ENCODE peak calls at places on chromosomes 3 and 15, in six cellular contexts. One of them, this sample, is unnamed.

GRCh38 chr3:11671648-11672100 is 28.0 kb upstream of the VGLL4 start:
- DNase-seq in neural progenitor cell: no peak
- DNase-seq in GM23338: no peak
- DNase-seq in PC-9: peak; percentile 34
- DNase-seq in MM.1S: no peak
- DNase-seq in PC-3: peak; percentile 76
- DNase-seq in this sample: peak; percentile 74

GRCh38 chr3:10189557-10190374 is 25.0 kb downstream of the IRAK2 start:
- DNase-seq in neural progenitor cell: no peak
- DNase-seq in GM23338: no peak
- DNase-seq in PC-9: peak; percentile 65
- DNase-seq in MM.1S: peak; percentile 82
- DNase-seq in PC-3: peak; percentile 56
- DNase-seq in this sample: peak; percentile 81

GRCh38 chr15:61978225-61978624 is 82.0 kb downstream of the VPS13C start:
- DNase-seq in neural progenitor cell: no peak
- DNase-seq in GM23338: no peak
- DNase-seq in PC-9: no peak
- DNase-seq in MM.1S: no peak
- DNase-seq in PC-3: no peak
- DNase-seq in this sample: no peak

GRCh38 chr15:80480909-80481308 is 76.7 kb downstream of the ARNT2 start:
- DNase-seq in neural progenitor cell: no peak
- DNase-seq in GM23338: peak; percentile 60
- DNase-seq in PC-9: no peak
- DNase-seq in MM.1S: no peak
- DNase-seq in PC-3: peak; percentile 32
- DNase-seq in this sample: peak; percentile 95

GRCh38 chr3:194101592-194102432 is 34.1 kb upstream of the HES1 start:
- DNase-seq in neural progenitor cell: no peak
- DNase-seq in GM23338: no peak
- DNase-seq in PC-9: no peak
- DNase-seq in MM.1S: peak; percentile 42
- DNase-seq in PC-3: no peak
- DNase-seq in this sample: no peak

GRCh38 chr3:17686613-17687012 is 55.8 kb downstream of the TBC1D5 start:
- DNase-seq in neural progenitor cell: peak; percentile 33
- DNase-seq in GM23338: peak; percentile 62
- DNase-seq in PC-9: no peak
- DNase-seq in MM.1S: peak; percentile 27
- DNase-seq in PC-3: peak; percentile 46
- DNase-seq in this sample: peak; percentile 37

GRCh38 chr3:44647771-44648170 is 761 bp upstream of the ZNF35 start:
- DNase-seq in neural progenitor cell: no peak
- DNase-seq in GM23338: no peak
- DNase-seq in PC-9: no peak
- DNase-seq in MM.1S: no peak
- DNase-seq in PC-3: no peak
- DNase-seq in this sample: no peak

GRCh38 chr15:96395687-96396086 is 65.2 kb downstream of the NR2F2 start:
- DNase-seq in neural progenitor cell: no peak
- DNase-seq in GM23338: no peak
- DNase-seq in PC-9: no peak
- DNase-seq in MM.1S: no peak
- DNase-seq in PC-3: no peak
- DNase-seq in this sample: no peak

GRCh38 chr3:178318957-178319528 is 217.2 kb upstream of the KCNMB2 start:
- DNase-seq in neural progenitor cell: no peak
- DNase-seq in GM23338: no peak
- DNase-seq in PC-9: no peak
- DNase-seq in MM.1S: no peak
- DNase-seq in PC-3: no peak
- DNase-seq in this sample: no peak

GRCh38 chr15:41772720-41773331 is 1.5 kb upstream of the MAPKBP1 start:
- DNase-seq in neural progenitor cell: peak; percentile 77
- DNase-seq in GM23338: peak; percentile 86
- DNase-seq in PC-9: peak; percentile 53
- DNase-seq in MM.1S: peak; percentile 87
- DNase-seq in PC-3: peak; percentile 84
- DNase-seq in this sample: peak; percentile 88

GRCh38 chr3:141402476-141403171 is 34.3 kb downstream of the ZBTB38 start:
- DNase-seq in neural progenitor cell: peak; percentile 82
- DNase-seq in GM23338: peak; percentile 84
- DNase-seq in PC-9: peak; percentile 35
- DNase-seq in MM.1S: peak; percentile 80
- DNase-seq in PC-3: peak; percentile 29
- DNase-seq in this sample: peak; percentile 81

GRCh38 chr15:66854012-66854965 is 152.3 kb downstream of the SMAD6 start:
- DNase-seq in neural progenitor cell: no peak
- DNase-seq in GM23338: peak; percentile 44
- DNase-seq in PC-9: no peak
- DNase-seq in MM.1S: no peak
- DNase-seq in PC-3: no peak
- DNase-seq in this sample: no peak

GRCh38 chr3:94627689-94628088 is 564.8 kb downstream of the NSUN3 start:
- DNase-seq in neural progenitor cell: no peak
- DNase-seq in GM23338: no peak
- DNase-seq in PC-9: no peak
- DNase-seq in MM.1S: no peak
- DNase-seq in PC-3: no peak
- DNase-seq in this sample: no peak

GRCh38 chr3:149600619-149601018 is 57.2 kb downstream of the WWTR1 start:
- DNase-seq in neural progenitor cell: no peak
- DNase-seq in GM23338: no peak
- DNase-seq in PC-9: no peak
- DNase-seq in MM.1S: no peak
- DNase-seq in PC-3: no peak
- DNase-seq in this sample: no peak

GRCh38 chr3:98360681-98361080 is 7.0 kb downstream of the OR5K4 start:
- DNase-seq in neural progenitor cell: no peak
- DNase-seq in GM23338: no peak
- DNase-seq in PC-9: no peak
- DNase-seq in MM.1S: no peak
- DNase-seq in PC-3: no peak
- DNase-seq in this sample: no peak

GRCh38 chr3:54349231-54349647 is 226.9 kb downstream of the CACNA2D3 start:
- DNase-seq in neural progenitor cell: peak; percentile 54
- DNase-seq in GM23338: peak; percentile 64
- DNase-seq in PC-9: no peak
- DNase-seq in MM.1S: no peak
- DNase-seq in PC-3: no peak
- DNase-seq in this sample: no peak

GRCh38 chr3:41200669-41201021 is 1.3 kb downstream of the CTNNB1 start:
- DNase-seq in neural progenitor cell: peak; percentile 53
- DNase-seq in GM23338: no peak
- DNase-seq in PC-9: peak; percentile 6
- DNase-seq in MM.1S: no peak
- DNase-seq in PC-3: peak; percentile 39
- DNase-seq in this sample: peak; percentile 56

GRCh38 chr3:122003112-122003511 is 18.9 kb downstream of the ILDR1 start:
- DNase-seq in neural progenitor cell: no peak
- DNase-seq in GM23338: no peak
- DNase-seq in PC-9: no peak
- DNase-seq in MM.1S: no peak
- DNase-seq in PC-3: no peak
- DNase-seq in this sample: no peak

GRCh38 chr3:194637066-194637465 is 3.8 kb upstream of the TMEM44 start:
- DNase-seq in neural progenitor cell: no peak
- DNase-seq in GM23338: no peak
- DNase-seq in PC-9: peak; percentile 34
- DNase-seq in MM.1S: no peak
- DNase-seq in PC-3: peak; percentile 24
- DNase-seq in this sample: peak; percentile 40

GRCh38 chr3:82354181-82354696 is 592.8 kb upstream of the GBE1 start:
- DNase-seq in neural progenitor cell: no peak
- DNase-seq in GM23338: no peak
- DNase-seq in PC-9: no peak
- DNase-seq in MM.1S: no peak
- DNase-seq in PC-3: no peak
- DNase-seq in this sample: no peak

GRCh38 chr15:51062736-51063135 is 32.0 kb downstream of the TNFAIP8L3 start:
- DNase-seq in neural progenitor cell: no peak
- DNase-seq in GM23338: no peak
- DNase-seq in PC-9: no peak
- DNase-seq in MM.1S: no peak
- DNase-seq in PC-3: no peak
- DNase-seq in this sample: no peak

GRCh38 chr15:51054535-51054934 is 40.2 kb downstream of the TNFAIP8L3 start:
- DNase-seq in neural progenitor cell: no peak
- DNase-seq in GM23338: no peak
- DNase-seq in PC-9: no peak
- DNase-seq in MM.1S: no peak
- DNase-seq in PC-3: no peak
- DNase-seq in this sample: no peak

GRCh38 chr15:51065781-51066180 is 28.9 kb downstream of the TNFAIP8L3 start:
- DNase-seq in neural progenitor cell: no peak
- DNase-seq in GM23338: no peak
- DNase-seq in PC-9: no peak
- DNase-seq in MM.1S: no peak
- DNase-seq in PC-3: no peak
- DNase-seq in this sample: no peak

GRCh38 chr15:51060058-51060598 is 34.6 kb downstream of the TNFAIP8L3 start:
- DNase-seq in neural progenitor cell: no peak
- DNase-seq in GM23338: no peak
- DNase-seq in PC-9: no peak
- DNase-seq in MM.1S: no peak
- DNase-seq in PC-3: peak; percentile 13
- DNase-seq in this sample: peak; percentile 27
- TF ChIP-seq EZH2 in neural progenitor cell: no peak
- TF ChIP-seq EZH2 in GM23338: no peak
- TF ChIP-seq EZH2 in PC-9: no peak
- TF ChIP-seq EZH2 in MM.1S: no peak
- TF ChIP-seq EZH2 in PC-3: no peak
- TF ChIP-seq EZH2 in this sample: no peak

GRCh38 chr3:187972454-187972853 is 181.5 kb upstream of the LPP start:
- DNase-seq in neural progenitor cell: no peak
- DNase-seq in GM23338: no peak
- DNase-seq in PC-9: no peak
- DNase-seq in MM.1S: no peak
- DNase-seq in PC-3: no peak
- DNase-seq in this sample: no peak
- H3F3A ChIP-seq in neural progenitor cell: no peaks in the 10 kb centered on the region
- H3F3A ChIP-seq in GM23338: no peaks in the 10 kb centered on the region
- H3F3A ChIP-seq in PC-9: peaks cover 34% of the 10 kb centered on the region
- H3F3A ChIP-seq in MM.1S: no peaks in the 10 kb centered on the region
- H3F3A ChIP-seq in PC-3: no peaks in the 10 kb centered on the region
- H3F3A ChIP-seq in this sample: peaks cover 29% of the 10 kb centered on the region

GRCh38 chr3:183254816-183255730 is 2.0 kb downstream of the B3GNT5 start:
- DNase-seq in neural progenitor cell: peak; percentile 29
- DNase-seq in GM23338: no peak
- DNase-seq in PC-9: peak; percentile 44
- DNase-seq in MM.1S: no peak
- DNase-seq in PC-3: peak; percentile 74
- DNase-seq in this sample: no peak
- TF ChIP-seq EZH2 in neural progenitor cell: peak; percentile 30
- TF ChIP-seq EZH2 in GM23338: no peak
- TF ChIP-seq EZH2 in PC-9: no peak
- TF ChIP-seq EZH2 in MM.1S: no peak
- TF ChIP-seq EZH2 in PC-3: no peak
- TF ChIP-seq EZH2 in this sample: no peak

GRCh38 chr15:65712415-65712814 is 79.7 kb downstream of the DENND4A start:
- DNase-seq in neural progenitor cell: no peak
- DNase-seq in GM23338: no peak
- DNase-seq in PC-9: no peak
- DNase-seq in MM.1S: no peak
- DNase-seq in PC-3: no peak
- DNase-seq in this sample: no peak
- H3F3A ChIP-seq in neural progenitor cell: no peaks in the 10 kb centered on the region
- H3F3A ChIP-seq in GM23338: no peaks in the 10 kb centered on the region
- H3F3A ChIP-seq in PC-9: no peaks in the 10 kb centered on the region
- H3F3A ChIP-seq in MM.1S: no peaks in the 10 kb centered on the region
- H3F3A ChIP-seq in PC-3: no peaks in the 10 kb centered on the region
- H3F3A ChIP-seq in this sample: no peaks in the 10 kb centered on the region

DNA sequence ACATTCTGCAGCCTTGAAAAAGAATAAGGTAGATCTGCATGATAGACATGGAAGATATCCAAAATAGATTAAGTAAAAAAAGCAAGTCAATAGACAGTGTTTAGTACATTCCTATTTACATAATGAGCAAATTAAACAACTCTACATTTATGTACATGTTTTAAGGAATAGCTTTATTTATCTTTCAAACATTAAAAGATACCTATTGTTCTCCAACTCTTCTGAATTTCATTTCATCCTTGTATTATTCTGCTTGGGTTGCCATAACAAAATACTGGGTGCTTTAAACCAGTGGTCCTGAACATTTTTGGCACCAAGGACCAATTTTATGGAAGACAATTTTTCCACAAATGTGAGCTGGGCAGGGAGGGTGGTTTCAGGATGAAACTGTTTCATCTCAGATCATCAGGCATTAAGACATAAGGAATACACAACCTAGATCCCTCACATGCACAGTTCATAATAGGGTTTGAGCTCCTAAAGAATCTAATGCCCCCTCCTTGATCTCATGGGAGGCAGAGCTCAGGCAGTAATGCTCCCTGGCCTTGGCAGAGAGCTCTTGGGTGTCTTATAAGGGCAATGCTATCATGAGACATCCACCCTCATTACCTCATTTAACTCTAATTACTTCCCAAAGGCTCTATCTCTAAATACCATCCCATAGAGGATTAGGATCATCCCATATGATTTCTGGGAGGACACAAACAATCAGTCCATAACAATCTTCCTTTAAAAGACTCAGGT is 6.8 kb upstream of the KATNBL1 start:
- DNase-seq in neural progenitor cell: no peak
- DNase-seq in GM23338: no peak
- DNase-seq in PC-9: no peak
- DNase-seq in MM.1S: no peak
- DNase-seq in PC-3: peak; percentile 57
- DNase-seq in this sample: no peak
- TF ChIP-seq EZH2 in neural progenitor cell: no peak
- TF ChIP-seq EZH2 in GM23338: no peak
- TF ChIP-seq EZH2 in PC-9: no peak
- TF ChIP-seq EZH2 in MM.1S: no peak
- TF ChIP-seq EZH2 in PC-3: no peak
- TF ChIP-seq EZH2 in this sample: no peak